ENCODE peak calls at places on chromosomes 5 and 9, in four cellular contexts. One of them, this sample, is unnamed.
A peak's percentile ranks its signal among the peaks of the same experiment; 100 is the strongest.

GRCh38 chr5:30501065-30501464 is 692.4 kb upstream of the CDH6 start:
- DNase-seq in heart right ventricle: no peak
- DNase-seq in CD8-positive, alpha-beta T cell: no peak
- DNase-seq in astrocyte of the spinal cord: no peak
- DNase-seq in this sample: no peak

GRCh38 chr5:131756942-131757341 is 39.9 kb downstream of the FNIP1 start:
- DNase-seq in heart right ventricle: no peak
- DNase-seq in CD8-positive, alpha-beta T cell: no peak
- DNase-seq in astrocyte of the spinal cord: no peak
- DNase-seq in this sample: no peak

GRCh38 chr5:119031905-119032304 is 39.0 kb upstream of the DMXL1 start:
- DNase-seq in heart right ventricle: no peak
- DNase-seq in CD8-positive, alpha-beta T cell: no peak
- DNase-seq in astrocyte of the spinal cord: no peak
- DNase-seq in this sample: no peak

GRCh38 chr5:121949885-121950284 is 11.9 kb upstream of the SRFBP1 start:
- DNase-seq in heart right ventricle: no peak
- DNase-seq in CD8-positive, alpha-beta T cell: no peak
- DNase-seq in astrocyte of the spinal cord: peak; percentile 60
- DNase-seq in this sample: peak; percentile 21

GRCh38 chr5:91170266-91170665 is 212.9 kb downstream of the ARRDC3 start:
- DNase-seq in heart right ventricle: no peak
- DNase-seq in CD8-positive, alpha-beta T cell: no peak
- DNase-seq in astrocyte of the spinal cord: peak; percentile 64
- DNase-seq in this sample: no peak

GRCh38 chr9:135698236-135698635 is 1.0 kb downstream of the SOHLH1 start:
- DNase-seq in heart right ventricle: no peak
- DNase-seq in CD8-positive, alpha-beta T cell: no peak
- DNase-seq in astrocyte of the spinal cord: no peak
- DNase-seq in this sample: no peak

GRCh38 chr5:3594514-3595101 is 1.0 kb upstream of the IRX1 start:
- DNase-seq in heart right ventricle: no peak
- DNase-seq in CD8-positive, alpha-beta T cell: no peak
- DNase-seq in astrocyte of the spinal cord: peak; percentile 46
- DNase-seq in this sample: no peak

GRCh38 chr5:59007460-59008063 is 424.7 kb downstream of the RAB3C start:
- DNase-seq in heart right ventricle: no peak
- DNase-seq in CD8-positive, alpha-beta T cell: no peak
- DNase-seq in astrocyte of the spinal cord: peak; percentile 50
- DNase-seq in this sample: no peak

GRCh38 chr9:82124090-82124489 is 135.5 kb downstream of the SPATA31D1 start:
- DNase-seq in heart right ventricle: no peak
- DNase-seq in CD8-positive, alpha-beta T cell: no peak
- DNase-seq in astrocyte of the spinal cord: peak; percentile 83
- DNase-seq in this sample: no peak

GRCh38 chr9:83355024-83355444 is 183.2 kb downstream of the FRMD3 start:
- DNase-seq in heart right ventricle: no peak
- DNase-seq in CD8-positive, alpha-beta T cell: no peak
- DNase-seq in astrocyte of the spinal cord: no peak
- DNase-seq in this sample: no peak

GRCh38 chr5:12330381-12330780 is 426.1 kb upstream of the CTNND2 start:
- DNase-seq in heart right ventricle: no peak
- DNase-seq in CD8-positive, alpha-beta T cell: no peak
- DNase-seq in astrocyte of the spinal cord: no peak
- DNase-seq in this sample: no peak

DNA sequence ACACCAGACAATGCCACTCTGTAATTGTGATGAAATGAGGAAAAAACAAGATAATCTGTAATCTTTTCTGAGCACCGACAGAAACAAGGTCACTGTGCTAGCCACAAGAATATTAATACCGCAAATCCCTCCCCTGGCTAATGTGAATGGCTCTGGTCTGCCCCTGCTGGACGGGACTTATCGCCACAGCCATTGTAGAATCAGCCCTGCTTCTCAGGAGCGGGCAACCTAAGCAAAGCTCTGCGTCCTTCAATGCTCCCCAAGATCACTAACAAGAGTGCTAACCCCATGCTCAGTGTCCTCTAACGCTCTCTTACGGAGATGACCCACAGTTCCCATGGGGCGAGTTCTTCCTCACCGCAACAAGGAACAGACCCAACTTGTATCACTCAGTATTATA is 42.7 kb downstream of the OR2V1 start:
- DNase-seq in heart right ventricle: no peak
- DNase-seq in CD8-positive, alpha-beta T cell: no peak
- DNase-seq in astrocyte of the spinal cord: no peak
- DNase-seq in this sample: no peak
- TF ChIP-seq CTCF in heart right ventricle: peak; percentile 29
- TF ChIP-seq CTCF in CD8-positive, alpha-beta T cell: no peak
- TF ChIP-seq CTCF in astrocyte of the spinal cord: peak; percentile 27
- TF ChIP-seq CTCF in this sample: peak; percentile 24

GRCh38 chr5:7983433-7983832 is 114.5 kb downstream of the MTRR start:
- DNase-seq in heart right ventricle: no peak
- DNase-seq in CD8-positive, alpha-beta T cell: no peak
- DNase-seq in astrocyte of the spinal cord: no peak
- DNase-seq in this sample: peak; percentile 65

GRCh38 chr5:7976411-7977190 is 107.7 kb downstream of the MTRR start:
- DNase-seq in heart right ventricle: no peak
- DNase-seq in CD8-positive, alpha-beta T cell: no peak
- DNase-seq in astrocyte of the spinal cord: peak; percentile 2
- DNase-seq in this sample: no peak

DNA sequence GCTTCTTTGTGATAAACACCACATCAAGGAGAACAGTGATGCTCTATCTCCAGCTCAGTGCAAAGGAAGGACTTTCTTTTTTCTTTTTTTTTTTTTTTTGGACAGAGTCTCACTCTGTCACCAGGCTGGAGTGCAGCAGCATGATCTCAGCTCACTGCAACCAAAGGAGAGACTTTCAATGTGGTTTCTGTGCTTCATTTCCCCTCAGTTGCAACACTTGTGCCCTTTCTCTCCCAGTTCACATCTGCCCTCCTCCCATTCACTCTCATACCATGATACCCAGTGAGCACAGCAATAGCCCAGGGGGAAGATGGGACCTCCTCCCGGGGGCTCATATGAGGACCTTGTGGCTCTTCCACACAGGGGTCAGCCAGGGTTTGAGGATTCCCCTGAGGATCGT is 110.0 kb downstream of the MTRR start:
- DNase-seq in heart right ventricle: no peak
- DNase-seq in CD8-positive, alpha-beta T cell: no peak
- DNase-seq in astrocyte of the spinal cord: no peak
- DNase-seq in this sample: no peak
- TF ChIP-seq CTCF in heart right ventricle: no peak
- TF ChIP-seq CTCF in CD8-positive, alpha-beta T cell: no peak
- TF ChIP-seq CTCF in astrocyte of the spinal cord: no peak
- TF ChIP-seq CTCF in this sample: no peak

GRCh38 chr9:128627127-128627715 is 29.4 kb downstream of the DYNC2I2 start:
- DNase-seq in heart right ventricle: no peak
- DNase-seq in CD8-positive, alpha-beta T cell: no peak
- DNase-seq in astrocyte of the spinal cord: no peak
- DNase-seq in this sample: no peak

GRCh38 chr9:128626181-128626580 is 30.5 kb downstream of the DYNC2I2 start:
- DNase-seq in heart right ventricle: no peak
- DNase-seq in CD8-positive, alpha-beta T cell: no peak
- DNase-seq in astrocyte of the spinal cord: no peak
- DNase-seq in this sample: no peak

GRCh38 chr9:128624566-128624965 is 32.1 kb downstream of the DYNC2I2 start:
- DNase-seq in heart right ventricle: no peak
- DNase-seq in CD8-positive, alpha-beta T cell: no peak
- DNase-seq in astrocyte of the spinal cord: no peak
- DNase-seq in this sample: no peak

GRCh38 chr9:128627906-128628305 is 28.7 kb downstream of the DYNC2I2 start:
- DNase-seq in heart right ventricle: no peak
- DNase-seq in CD8-positive, alpha-beta T cell: no peak
- DNase-seq in astrocyte of the spinal cord: no peak
- DNase-seq in this sample: no peak

DNA sequence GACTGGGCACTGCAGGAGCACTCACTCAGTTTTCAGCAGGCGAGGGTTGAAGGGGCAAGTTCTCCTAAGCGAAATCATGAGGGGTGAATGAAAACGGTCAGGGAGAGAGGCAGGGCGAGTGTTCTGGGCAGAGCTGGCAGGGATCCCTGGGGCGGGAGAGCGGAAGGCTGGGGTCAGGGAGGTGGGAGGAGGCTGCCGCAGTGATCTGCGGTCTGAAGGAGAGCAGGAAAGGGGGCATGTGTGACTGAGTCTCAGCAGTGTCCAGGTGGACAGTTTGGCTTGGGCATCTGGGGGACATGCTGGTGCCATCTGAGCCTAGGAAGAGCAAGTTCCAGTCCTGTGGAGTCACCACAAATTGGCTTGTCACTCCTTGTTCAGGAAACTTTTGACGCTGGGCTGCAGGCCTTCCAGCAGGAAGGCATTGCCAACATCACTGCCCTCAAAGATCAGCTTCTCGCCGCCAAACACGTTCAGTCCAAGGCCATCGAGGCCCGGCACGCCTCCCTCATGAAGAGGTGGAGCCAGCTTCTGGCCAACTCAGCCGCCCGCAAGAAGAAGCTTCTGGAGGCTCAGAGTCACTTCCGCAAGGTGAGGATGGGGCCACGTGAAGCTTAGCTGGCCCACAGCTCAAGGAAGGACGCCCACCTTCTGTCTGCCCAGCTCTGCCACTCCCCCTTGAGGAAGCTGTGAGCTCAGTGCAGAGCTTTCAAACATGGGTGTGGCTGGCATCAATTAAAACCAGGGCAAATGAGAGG is 31.1 kb downstream of the DYNC2I2 start:
- DNase-seq in heart right ventricle: no peak
- DNase-seq in CD8-positive, alpha-beta T cell: no peak
- DNase-seq in astrocyte of the spinal cord: no peak
- DNase-seq in this sample: no peak
- TF ChIP-seq CTCF in heart right ventricle: no peak
- TF ChIP-seq CTCF in CD8-positive, alpha-beta T cell: no peak
- TF ChIP-seq CTCF in astrocyte of the spinal cord: no peak
- TF ChIP-seq CTCF in this sample: no peak

GRCh38 chr9:129697956-129698757 is 32.7 kb downstream of the PRRX2 start:
- DNase-seq in heart right ventricle: peak; percentile 35
- DNase-seq in CD8-positive, alpha-beta T cell: no peak
- DNase-seq in astrocyte of the spinal cord: no peak
- DNase-seq in this sample: no peak
- TF ChIP-seq CTCF in heart right ventricle: no peak
- TF ChIP-seq CTCF in CD8-positive, alpha-beta T cell: no peak
- TF ChIP-seq CTCF in astrocyte of the spinal cord: no peak
- TF ChIP-seq CTCF in this sample: no peak

GRCh38 chr5:92911851-92912250 is 669.2 kb downstream of the NR2F1-AS1 start:
- DNase-seq in heart right ventricle: no peak
- DNase-seq in CD8-positive, alpha-beta T cell: no peak
- DNase-seq in astrocyte of the spinal cord: no peak
- DNase-seq in this sample: no peak

GRCh38 chr5:92917044-92917443 is 664.0 kb downstream of the NR2F1-AS1 start:
- DNase-seq in heart right ventricle: no peak
- DNase-seq in CD8-positive, alpha-beta T cell: no peak
- DNase-seq in astrocyte of the spinal cord: peak; percentile 18
- DNase-seq in this sample: no peak

GRCh38 chr5:92911293-92911692 is 669.7 kb downstream of the NR2F1-AS1 start:
- DNase-seq in heart right ventricle: no peak
- DNase-seq in CD8-positive, alpha-beta T cell: no peak
- DNase-seq in astrocyte of the spinal cord: no peak
- DNase-seq in this sample: no peak

GRCh38 chr5:92912280-92912679 is 668.7 kb downstream of the NR2F1-AS1 start:
- DNase-seq in heart right ventricle: no peak
- DNase-seq in CD8-positive, alpha-beta T cell: no peak
- DNase-seq in astrocyte of the spinal cord: no peak
- DNase-seq in this sample: no peak

DNA sequence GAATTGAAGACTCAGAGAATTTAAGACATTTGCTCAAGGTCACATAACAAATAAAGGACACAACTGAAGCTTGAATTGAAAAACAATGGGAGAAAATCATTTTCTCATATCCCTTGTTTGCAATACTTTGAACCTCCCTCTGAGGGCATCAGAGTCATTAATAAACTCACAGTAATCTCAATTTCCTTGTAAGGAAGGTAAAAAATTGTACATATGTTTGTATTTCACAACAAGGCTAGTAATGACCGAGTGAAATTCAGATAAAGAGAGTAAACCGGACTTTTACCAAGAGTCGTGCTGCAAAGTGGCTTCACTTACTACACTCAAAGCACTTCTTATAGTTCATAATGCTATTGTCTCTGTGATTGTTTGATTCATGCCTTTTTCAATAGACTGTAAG is 665.0 kb downstream of the NR2F1-AS1 start:
- DNase-seq in heart right ventricle: no peak
- DNase-seq in CD8-positive, alpha-beta T cell: no peak
- DNase-seq in astrocyte of the spinal cord: peak; percentile 38
- DNase-seq in this sample: no peak
- TF ChIP-seq CTCF in heart right ventricle: no peak
- TF ChIP-seq CTCF in CD8-positive, alpha-beta T cell: no peak
- TF ChIP-seq CTCF in astrocyte of the spinal cord: peak; percentile 25
- TF ChIP-seq CTCF in this sample: no peak

DNA sequence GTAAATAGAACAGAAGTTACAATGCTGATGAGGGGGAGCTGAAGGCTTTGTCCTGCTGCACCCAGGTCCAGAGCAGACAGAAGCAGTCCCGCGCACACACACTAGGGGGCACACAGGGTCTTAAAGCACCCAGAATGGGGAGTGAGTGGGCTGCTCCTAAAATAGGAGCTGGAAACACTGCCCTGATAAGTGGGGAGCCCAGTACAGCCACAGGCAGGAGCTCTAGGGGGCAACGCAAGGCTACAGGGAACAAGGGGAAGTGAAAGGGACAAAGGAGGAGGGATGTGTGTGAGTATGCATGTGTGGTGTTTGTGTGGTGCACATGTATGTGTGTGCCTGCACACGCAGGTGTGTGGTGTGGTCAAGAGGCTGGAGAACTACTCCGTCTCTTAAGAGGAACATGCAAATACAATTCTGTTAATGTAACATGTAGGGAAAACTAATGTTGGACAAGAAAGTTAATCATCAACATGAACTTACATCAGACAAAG is 191.5 kb downstream of the ROR2 start:
- DNase-seq in heart right ventricle: no peak
- DNase-seq in CD8-positive, alpha-beta T cell: no peak
- DNase-seq in astrocyte of the spinal cord: peak; percentile 33
- DNase-seq in this sample: no peak
- TF ChIP-seq CTCF in heart right ventricle: peak; percentile 56
- TF ChIP-seq CTCF in CD8-positive, alpha-beta T cell: no peak
- TF ChIP-seq CTCF in astrocyte of the spinal cord: peak; percentile 80
- TF ChIP-seq CTCF in this sample: peak; percentile 22

DNA sequence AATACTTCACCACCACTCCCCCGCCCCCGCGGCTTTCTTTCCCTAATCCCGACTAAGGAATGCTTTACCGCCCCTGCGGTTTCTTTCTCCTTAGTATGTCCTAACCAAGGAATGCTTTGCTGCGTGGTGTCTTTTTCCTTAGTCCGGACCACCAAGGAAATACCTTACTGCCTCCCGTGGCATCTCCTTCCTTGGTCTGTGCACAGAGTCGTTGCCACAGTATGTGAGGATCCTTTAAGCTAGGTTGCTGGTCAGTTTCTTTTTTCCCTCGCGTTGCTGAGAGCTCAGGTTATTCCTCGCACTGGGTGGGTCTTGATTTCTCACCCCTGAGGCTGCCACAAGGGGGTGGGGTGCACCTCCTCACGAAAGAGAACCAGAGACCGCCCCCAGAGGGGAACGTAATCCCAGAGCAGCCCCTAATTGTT is 309.4 kb downstream of the NR3C1 start:
- DNase-seq in heart right ventricle: no peak
- DNase-seq in CD8-positive, alpha-beta T cell: peak; percentile 25
- DNase-seq in astrocyte of the spinal cord: peak; percentile 7
- DNase-seq in this sample: no peak
- TF ChIP-seq CTCF in heart right ventricle: no peak
- TF ChIP-seq CTCF in CD8-positive, alpha-beta T cell: no peak
- TF ChIP-seq CTCF in astrocyte of the spinal cord: no peak
- TF ChIP-seq CTCF in this sample: no peak

This sample was measured in upper lobe of left lung.